ENCODE peak calls at places on chromosomes 13 and 19, in four cellular contexts. One of them, this sample, is unnamed.

GRCh38 chr19:31372245-31372781 is 23.1 kb upstream of the TSHZ3 start:
- DNase-seq in H9: no peak
- DNase-seq in mesenchymal stem cell: no peak
- DNase-seq in H1: no peak
- DNase-seq in this sample: no peak

GRCh38 chr13:34897220-34897619 is 44.9 kb upstream of the NBEA start:
- DNase-seq in H9: no peak
- DNase-seq in mesenchymal stem cell: no peak
- DNase-seq in H1: no peak
- DNase-seq in this sample: no peak

GRCh38 chr19:11964496-11964857 is 363 bp upstream of the ZNF763 start:
- DNase-seq in H9: no peak
- DNase-seq in mesenchymal stem cell: no peak
- DNase-seq in H1: no peak
- DNase-seq in this sample: no peak

GRCh38 chr13:79423801-79424642 is 18.0 kb upstream of the RBM26 start:
- DNase-seq in H9: no peak
- DNase-seq in mesenchymal stem cell: peak; percentile 65
- DNase-seq in H1: no peak
- DNase-seq in this sample: no peak

GRCh38 chr13:98942997-98943396 is 34.9 kb downstream of the DOCK9 start:
- DNase-seq in H9: no peak
- DNase-seq in mesenchymal stem cell: no peak
- DNase-seq in H1: no peak
- DNase-seq in this sample: no peak

GRCh38 chr13:42992585-42993122 is 613 bp upstream of the EPSTI1 start:
- DNase-seq in H9: no peak
- DNase-seq in mesenchymal stem cell: no peak
- DNase-seq in H1: no peak
- DNase-seq in this sample: no peak

GRCh38 chr19:5339950-5340636 is 519 bp downstream of the PTPRS start:
- DNase-seq in H9: no peak
- DNase-seq in mesenchymal stem cell: no peak
- DNase-seq in H1: no peak
- DNase-seq in this sample: peak; percentile 65

GRCh38 chr13:53098455-53098854 is 69.8 kb downstream of the OLFM4 start:
- DNase-seq in H9: no peak
- DNase-seq in mesenchymal stem cell: no peak
- DNase-seq in H1: no peak
- DNase-seq in this sample: no peak

GRCh38 chr13:101202590-101202989 is 213.7 kb downstream of the NALCN start:
- DNase-seq in H9: peak; percentile 80
- DNase-seq in mesenchymal stem cell: no peak
- DNase-seq in H1: peak; percentile 23
- DNase-seq in this sample: no peak

GRCh38 chr13:99417151-99417820 is 84.0 kb upstream of the TM9SF2 start:
- DNase-seq in H9: peak; percentile 60
- DNase-seq in mesenchymal stem cell: no peak
- DNase-seq in H1: no peak
- DNase-seq in this sample: no peak

GRCh38 chr19:23410155-23410554 is 14.9 kb upstream of the ZNF91 start:
- DNase-seq in H9: no peak
- DNase-seq in mesenchymal stem cell: no peak
- DNase-seq in H1: no peak
- DNase-seq in this sample: no peak

GRCh38 chr19:369256-369655 is 24.7 kb upstream of the MIER2 start:
- DNase-seq in H9: no peak
- DNase-seq in mesenchymal stem cell: no peak
- DNase-seq in H1: no peak
- DNase-seq in this sample: no peak

GRCh38 chr13:33849211-33849610 is 31.3 kb downstream of the RFC3 start:
- DNase-seq in H9: no peak
- DNase-seq in mesenchymal stem cell: no peak
- DNase-seq in H1: no peak
- DNase-seq in this sample: no peak

GRCh38 chr19:54415208-54415900 is at the start of gene TTYH1:
- DNase-seq in H9: peak; percentile 62
- DNase-seq in mesenchymal stem cell: no peak
- DNase-seq in H1: no peak
- DNase-seq in this sample: no peak

GRCh38 chr19:47446534-47447469 is 24.9 kb downstream of the SLC8A2 start:
- DNase-seq in H9: peak; percentile 96
- DNase-seq in mesenchymal stem cell: peak; percentile 29
- DNase-seq in H1: peak; percentile 79
- DNase-seq in this sample: no peak

GRCh38 chr13:82501804-82502203 is 1380.5 kb downstream of the SLITRK1 start:
- DNase-seq in H9: no peak
- DNase-seq in mesenchymal stem cell: no peak
- DNase-seq in H1: no peak
- DNase-seq in this sample: no peak

GRCh38 chr19:10206226-10206873 is 11.6 kb upstream of the DNMT1 start:
- DNase-seq in H9: no peak
- DNase-seq in mesenchymal stem cell: no peak
- DNase-seq in H1: no peak
- DNase-seq in this sample: no peak

GRCh38 chr13:106701810-106702341 is 133.9 kb upstream of the ARGLU1 start:
- DNase-seq in H9: no peak
- DNase-seq in mesenchymal stem cell: no peak
- DNase-seq in H1: no peak
- DNase-seq in this sample: no peak

GRCh38 chr19:42683917-42684513 is 56.3 kb downstream of the PSG3 start:
- DNase-seq in H9: no peak
- DNase-seq in mesenchymal stem cell: peak; percentile 7
- DNase-seq in H1: no peak
- DNase-seq in this sample: no peak

GRCh38 chr19:17680235-17680722 is 7.9 kb downstream of the UNC13A start:
- DNase-seq in H9: peak; percentile 52
- DNase-seq in mesenchymal stem cell: peak; percentile 96
- DNase-seq in H1: no peak
- DNase-seq in this sample: no peak

GRCh38 chr13:98447881-98448641 is 128.8 kb downstream of the STK24 start:
- DNase-seq in H9: peak; percentile 76
- DNase-seq in mesenchymal stem cell: peak; percentile 54
- DNase-seq in H1: no peak
- DNase-seq in this sample: peak; percentile 30

GRCh38 chr13:29978211-29978610 is 127.8 kb upstream of the UBL3 start:
- DNase-seq in H9: no peak
- DNase-seq in mesenchymal stem cell: peak; percentile 21
- DNase-seq in H1: no peak
- DNase-seq in this sample: no peak

GRCh38 chr13:35144496-35144895 is 202.4 kb downstream of the NBEA start:
- DNase-seq in H9: no peak
- DNase-seq in mesenchymal stem cell: peak; percentile 4
- DNase-seq in H1: no peak
- DNase-seq in this sample: no peak

GRCh38 chr19:35231956-35232746 is 3.6 kb upstream of the FAM187B start:
- DNase-seq in H9: no peak
- DNase-seq in mesenchymal stem cell: no peak
- DNase-seq in H1: no peak
- DNase-seq in this sample: no peak

GRCh38 chr19:42286349-42287016 is 15.4 kb upstream of the PRR19 start:
- DNase-seq in H9: peak; percentile 24
- DNase-seq in mesenchymal stem cell: no peak
- DNase-seq in H1: no peak
- DNase-seq in this sample: no peak

GRCh38 chr13:88919970-88920628 is 1248.9 kb downstream of the SLITRK5 start:
- DNase-seq in H9: no peak
- DNase-seq in mesenchymal stem cell: no peak
- DNase-seq in H1: no peak
- DNase-seq in this sample: no peak

GRCh38 chr13:29587645-29588044 is 7.8 kb downstream of the SLC7A1 start:
- DNase-seq in H9: no peak
- DNase-seq in mesenchymal stem cell: no peak
- DNase-seq in H1: no peak
- DNase-seq in this sample: no peak

GRCh38 chr19:39180749-39181148 is 16.0 kb upstream of the NCCRP1 start:
- DNase-seq in H9: no peak
- DNase-seq in mesenchymal stem cell: no peak
- DNase-seq in H1: no peak
- DNase-seq in this sample: no peak
- H3K14ac ChIP-seq in H9: no peak overlapping the region
- H3K14ac ChIP-seq in mesenchymal stem cell: no peak overlapping the region
- H3K14ac ChIP-seq in H1: no peak overlapping the region
- H3K14ac ChIP-seq in this sample: no peak overlapping the region

DNA sequence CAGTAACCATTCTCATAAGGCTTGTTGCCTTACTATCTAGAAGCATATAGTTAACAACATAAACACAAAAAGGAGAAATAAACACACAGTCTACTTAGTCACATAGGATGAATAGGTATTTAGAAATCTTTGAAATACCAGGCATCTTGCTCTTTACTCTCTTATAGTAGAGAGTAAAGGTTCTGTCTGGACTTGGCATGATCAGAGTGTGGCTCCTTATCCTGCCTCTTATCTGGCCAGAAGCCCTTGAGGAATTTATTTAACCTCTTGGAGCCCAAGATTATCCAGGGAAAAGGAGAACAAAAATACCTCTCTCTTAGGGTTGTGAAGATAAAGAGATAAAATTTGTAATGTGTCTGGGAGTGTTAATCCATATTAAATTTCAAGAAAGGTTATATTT is 100.2 kb upstream of the MBNL2 start:
- DNase-seq in H9: no peak
- DNase-seq in mesenchymal stem cell: peak; percentile 37
- DNase-seq in H1: no peak
- DNase-seq in this sample: no peak
- H2BK12ac ChIP-seq in H9: no peak overlapping the region
- H2BK12ac ChIP-seq in mesenchymal stem cell: no peak overlapping the region
- H2BK12ac ChIP-seq in H1: no peak overlapping the region
- H2BK12ac ChIP-seq in this sample: no peak overlapping the region

GRCh38 chr13:113860579-113861432 is 3.1 kb downstream of the GAS6 start:
- DNase-seq in H9: peak; percentile 80
- DNase-seq in mesenchymal stem cell: no peak
- DNase-seq in H1: peak; percentile 46
- DNase-seq in this sample: no peak
- H3K14ac ChIP-seq in H9: peak overlapping the region; percentile 62
- H3K14ac ChIP-seq in mesenchymal stem cell: peak overlapping the region; percentile 5
- H3K14ac ChIP-seq in H1: no peak overlapping the region
- H3K14ac ChIP-seq in this sample: peak overlapping the region; percentile 66

GRCh38 chr13:27131906-27132305 is 39.7 kb downstream of the USP12 start:
- DNase-seq in H9: no peak
- DNase-seq in mesenchymal stem cell: no peak
- DNase-seq in H1: no peak
- DNase-seq in this sample: no peak
- H2BK12ac ChIP-seq in H9: no peak overlapping the region
- H2BK12ac ChIP-seq in mesenchymal stem cell: no peak overlapping the region
- H2BK12ac ChIP-seq in H1: no peak overlapping the region
- H2BK12ac ChIP-seq in this sample: no peak overlapping the region

GRCh38 chr13:91133941-91134772 is 213.3 kb upstream of the MIR17HG start:
- DNase-seq in H9: peak; percentile 53
- DNase-seq in mesenchymal stem cell: peak; percentile 68
- DNase-seq in H1: no peak
- DNase-seq in this sample: peak; percentile 48
- H3K14ac ChIP-seq in H9: no peak overlapping the region
- H3K14ac ChIP-seq in mesenchymal stem cell: no peak overlapping the region
- H3K14ac ChIP-seq in H1: no peak overlapping the region
- H3K14ac ChIP-seq in this sample: no peak overlapping the region

GRCh38 chr19:38395381-38396127 is 7.1 kb downstream of the SPRED3 start:
- DNase-seq in H9: no peak
- DNase-seq in mesenchymal stem cell: no peak
- DNase-seq in H1: no peak
- DNase-seq in this sample: no peak

GRCh38 chr19:38394488-38394887 is 6.0 kb downstream of the SPRED3 start:
- DNase-seq in H9: peak; percentile 98
- DNase-seq in mesenchymal stem cell: no peak
- DNase-seq in H1: peak; percentile 82
- DNase-seq in this sample: no peak

GRCh38 chr19:38389957-38390924 is 1.7 kb downstream of the SPRED3 start:
- DNase-seq in H9: no peak
- DNase-seq in mesenchymal stem cell: no peak
- DNase-seq in H1: no peak
- DNase-seq in this sample: no peak

GRCh38 chr19:38391911-38392464 is 3.5 kb downstream of the SPRED3 start:
- DNase-seq in H9: no peak
- DNase-seq in mesenchymal stem cell: no peak
- DNase-seq in H1: no peak
- DNase-seq in this sample: no peak

DNA sequence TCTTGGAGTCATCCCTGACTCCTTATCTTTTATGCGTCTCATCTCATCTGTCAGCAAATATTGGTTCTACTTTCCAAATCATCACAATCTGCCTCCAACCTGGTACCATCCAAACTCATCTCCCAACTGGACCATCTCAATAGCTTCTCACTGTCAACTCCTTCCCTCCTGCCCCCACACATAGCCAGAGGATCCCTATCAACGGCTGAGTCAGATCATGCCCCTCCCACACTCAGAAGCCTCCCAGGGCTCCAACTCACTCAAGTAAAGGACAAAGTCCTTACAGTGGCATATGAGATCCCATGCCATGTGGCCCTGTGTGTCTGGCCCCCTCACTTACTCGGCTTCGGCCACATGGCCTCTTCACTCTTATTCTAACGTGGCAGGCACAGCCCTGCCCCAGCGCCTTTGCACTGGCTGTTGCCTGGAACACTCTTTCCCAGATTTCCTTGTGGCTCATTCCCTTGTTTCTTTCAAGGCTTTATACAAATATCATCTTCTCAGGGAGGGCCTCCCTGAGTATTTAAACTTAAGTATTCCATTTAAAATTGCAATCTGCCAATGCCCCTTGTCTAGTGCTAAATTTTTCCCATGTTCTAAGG is 4.3 kb downstream of the SPRED3 start:
- DNase-seq in H9: no peak
- DNase-seq in mesenchymal stem cell: peak; percentile 64
- DNase-seq in H1: no peak
- DNase-seq in this sample: no peak
- H2BK12ac ChIP-seq in H9: no peak overlapping the region
- H2BK12ac ChIP-seq in mesenchymal stem cell: no peak overlapping the region
- H2BK12ac ChIP-seq in H1: no peak overlapping the region
- H2BK12ac ChIP-seq in this sample: no peak overlapping the region

GRCh38 chr19:38298841-38299680 is 5.0 kb upstream of the C19orf33 start:
- DNase-seq in H9: no peak
- DNase-seq in mesenchymal stem cell: peak; percentile 95
- DNase-seq in H1: no peak
- DNase-seq in this sample: no peak
- H3K14ac ChIP-seq in H9: no peak overlapping the region
- H3K14ac ChIP-seq in mesenchymal stem cell: no peak overlapping the region
- H3K14ac ChIP-seq in H1: no peak overlapping the region
- H3K14ac ChIP-seq in this sample: no peak overlapping the region

DNA sequence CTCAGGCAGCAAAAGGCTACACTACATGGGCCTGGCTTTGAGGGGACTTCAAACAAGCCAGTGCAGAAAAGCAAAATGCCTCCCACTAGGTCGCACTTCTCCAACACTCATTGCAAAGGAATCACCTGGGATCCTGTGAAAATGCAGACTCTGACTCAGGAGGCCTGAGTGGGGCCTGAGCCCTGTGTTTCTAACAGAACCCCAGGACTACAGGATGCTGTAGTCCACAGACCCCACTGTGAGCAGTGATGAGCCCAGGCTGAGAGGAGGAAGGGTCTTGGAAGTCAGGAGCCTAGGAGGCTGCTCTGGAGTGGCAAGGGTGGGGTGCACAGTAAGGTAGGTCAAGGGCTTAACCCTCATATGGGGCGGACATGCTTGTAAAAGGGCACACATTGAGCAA is 46.7 kb upstream of the SERP2 start:
- DNase-seq in H9: no peak
- DNase-seq in mesenchymal stem cell: no peak
- DNase-seq in H1: no peak
- DNase-seq in this sample: no peak
- H2BK12ac ChIP-seq in H9: no peak overlapping the region
- H2BK12ac ChIP-seq in mesenchymal stem cell: no peak overlapping the region
- H2BK12ac ChIP-seq in H1: no peak overlapping the region
- H2BK12ac ChIP-seq in this sample: no peak overlapping the region